ENCODE peak calls at places on chromosomes 7 and 10, in nine cellular contexts. M is GM13977; F is DMS 273 treated with DMSO at 0.1 percent for 48 hours; H is activated CD4-positive, alpha-beta T cell treated with anti-CD3 and anti-CD28 coated beads, Interleukin-2, amount 50 U/mL, for 24 hours; B is AG04450; Z is Ammon's horn; U is iPS-NIHi11; V is ELR; Q is NAMALWA. X is an unnamed sample.
A peak's percentile ranks its signal among the peaks of the same experiment; 100 is the strongest.

GRCh38 chr7:45718464-45719330 is 144.5 kb downstream of the ADCY1 start:
- DNase-seq in Z (no peak), F (no peak), Q (no peak), U (no peak), V (no peak), M (no peak), H (no peak), B (no peak), X (no peak)

GRCh38 chr10:100339236-100339635 is 7.8 kb upstream of the SCD start:
- DNase-seq in Q (peak; percentile 51), B (no peak), Z (no peak), M (peak; percentile 38), H (no peak), F (no peak), U (no peak), V (no peak), X (no peak)

GRCh38 chr10:14700551-14700950 is 74.1 kb downstream of the FAM107B start:
- DNase-seq in M (no peak), U (no peak), Z (peak; percentile 9), Q (no peak), F (no peak), V (no peak), B (no peak), H (no peak), X (no peak)

GRCh38 chr10:103739039-103739764 is 116.2 kb downstream of the SH3PXD2A start:
- DNase-seq in M (no peak), F (no peak), U (peak; percentile 48), H (no peak), Q (no peak), V (peak; percentile 98), B (peak; percentile 93), Z (no peak), X (peak; percentile 37)

GRCh38 chr10:52027055-52027454 is 287.0 kb upstream of the DKK1 start:
- DNase-seq in B (peak; percentile 74), U (no peak), V (no peak), F (no peak), M (no peak), Z (no peak), Q (no peak), H (no peak), X (no peak)

GRCh38 chr10:49558194-49558593 is 19.3 kb upstream of the ERCC6 start:
- DNase-seq in Z (no peak), H (no peak), B (no peak), M (no peak), U (no peak), F (no peak), Q (no peak), V (no peak), X (no peak)

GRCh38 chr7:47739301-47739870 is 157.5 kb upstream of the TNS3 start:
- DNase-seq in V (no peak), M (no peak), F (no peak), Q (no peak), U (no peak), H (no peak), Z (no peak), B (no peak), X (no peak)

GRCh38 chr7:55573526-55573925 is 1.2 kb upstream of the VOPP1 start:
- DNase-seq in F (no peak), Q (no peak), M (no peak), V (peak; percentile 30), Z (no peak), H (no peak), B (no peak), U (no peak), X (no peak)

GRCh38 chr7:13945670-13946069 is 43.8 kb downstream of the ETV1 start:
- DNase-seq in M (no peak), Z (peak; percentile 60), Q (no peak), U (no peak), H (no peak), B (no peak), F (peak; percentile 33), V (no peak), X (no peak)

GRCh38 chr10:79409038-79410035 is 36.1 kb downstream of the ZCCHC24 start:
- DNase-seq in F (no peak), V (no peak), Q (no peak), U (no peak), B (no peak), Z (peak; percentile 99), H (no peak), M (no peak), X (no peak)

GRCh38 chr10:97718659-97719142 is 5.2 kb downstream of the MARVELD1 start:
- DNase-seq in U (peak; percentile 54), V (no peak), Q (no peak), H (no peak), F (no peak), M (no peak), B (no peak), Z (no peak), X (no peak)

GRCh38 chr7:776992-777520 is 50.0 kb upstream of the PRKAR1B start:
- DNase-seq in Q (no peak), F (no peak), Z (no peak), B (no peak), H (no peak), M (no peak), U (no peak), V (peak; percentile 38), X (no peak)

GRCh38 chr10:6279540-6280267 is 77.0 kb downstream of the PFKFB3 start:
- DNase-seq in V (peak; percentile 92), F (no peak), Q (no peak), M (no peak), Z (peak; percentile 48), H (no peak), U (peak; percentile 47), B (no peak), X (no peak)

GRCh38 chr10:30537586-30537985 is 92.0 kb downstream of the LYZL2 start:
- DNase-seq in M (no peak), Q (no peak), V (no peak), F (no peak), Z (no peak), U (no peak), H (no peak), B (no peak), X (no peak)

X was measured in brain pericyte.